ENCODE peak calls at places on chromosome 14, in seven cellular contexts. V, P, J, C, F, I and R are unnamed samples. For H3K4me1, the result is how much of the 10 kb centered on the place peaks cover.

GRCh38 chr14:80959448-80960006 is 4.1 kb downstream of the TSHR start:
- DNase-seq in F (no peak), V (no peak), P (no peak), I (no peak), C (no peak), J (no peak), R (no peak)

GRCh38 chr14:104226421-104227385 is 88.3 kb downstream of the KIF26A start:
- DNase-seq in P (no peak), C (no peak), I (peak), V (no peak), F (no peak), J (no peak), R (no peak)

GRCh38 chr14:56004807-56005579 is 113.2 kb upstream of the PELI2 start:
- DNase-seq in V (peak), F (peak), P (peak), I (no peak), J (peak), C (no peak), R (peak)

GRCh38 chr14:91899213-91899612 is 31.9 kb upstream of the TC2N start:
- DNase-seq in P (peak), J (no peak), I (no peak), V (no peak), F (no peak), C (no peak), R (no peak)

GRCh38 chr14:46018846-46019420 is 632.6 kb downstream of the RPL10L start:
- DNase-seq in I (no peak), P (no peak), C (no peak), V (no peak), F (no peak), J (no peak), R (no peak)

GRCh38 chr14:32934891-32935633 is 3.6 kb upstream of the NPAS3 start:
- DNase-seq in V (no peak), F (peak), I (peak), J (no peak), C (no peak), P (no peak), R (no peak)

GRCh38 chr14:56333361-56334279 is 215.4 kb downstream of the PELI2 start:
- DNase-seq in V (peak), C (no peak), I (no peak), P (no peak), F (no peak), J (peak), R (peak)

GRCh38 chr14:56490379-56490778 is 89.2 kb upstream of the TMEM260 start:
- DNase-seq in I (no peak), P (no peak), F (no peak), V (peak), J (peak), C (no peak), R (peak)

GRCh38 chr14:91417983-91418386 is 365 bp upstream of the CCDC88C start:
- DNase-seq in P (peak), V (peak), J (no peak), F (peak), I (no peak), C (peak), R (peak)

GRCh38 chr14:24307575-24308341 is at the start of gene CIDEB:
- DNase-seq in F (peak), J (peak), I (peak), C (peak), V (peak), P (peak), R (peak)

GRCh38 chr14:63438065-63438757 is 105.0 kb downstream of the PPP2R5E start:
- DNase-seq in C (peak), F (peak), V (peak), P (peak), I (peak), J (peak), R (no peak)

GRCh38 chr14:73771848-73772705 is 57.9 kb upstream of the PNMA1 start:
- DNase-seq in C (peak), F (peak), P (peak), I (no peak), V (peak), J (peak), R (peak)

GRCh38 chr14:75880512-75880911 is 101.3 kb downstream of the TGFB3 start:
- DNase-seq in F (no peak), P (no peak), J (no peak), I (no peak), C (no peak), V (no peak), R (no peak)

GRCh38 chr14:104980601-104981531 is 2.7 kb upstream of the AHNAK2 start:
- DNase-seq in J (no peak), I (peak), C (no peak), F (peak), V (peak), P (no peak), R (no peak)

GRCh38 chr14:90419200-90419599 is 22.4 kb downstream of the CALM1 start:
- DNase-seq in J (peak), C (peak), I (peak), P (peak), V (peak), F (peak), R (no peak)

GRCh38 chr14:105335735-105336476 is 21.4 kb downstream of the PACS2 start:
- DNase-seq in P (no peak), I (no peak), C (no peak), V (no peak), F (no peak), J (no peak), R (no peak)

GRCh38 chr14:90893510-90893909 is 77.3 kb upstream of the TTC7B start:
- DNase-seq in F (no peak), I (no peak), V (no peak), P (no peak), C (no peak), J (no peak), R (no peak)

GRCh38 chr14:85587152-85587697 is 57.3 kb downstream of the FLRT2 start:
- DNase-seq in C (no peak), V (no peak), F (no peak), P (no peak), J (peak), I (no peak), R (peak)

GRCh38 chr14:78709795-78710569 is 539.8 kb downstream of the NRXN3 start:
- DNase-seq in F (no peak), I (no peak), P (no peak), C (no peak), V (no peak), J (no peak), R (no peak)

GRCh38 chr14:19878029-19878642 is 3.2 kb downstream of the OR4K2 start:
- DNase-seq in J (no peak), P (no peak), F (no peak), V (no peak), C (no peak), I (no peak), R (no peak)

GRCh38 chr14:104109121-104109541 is 23.6 kb downstream of the ASPG start:
- DNase-seq in F (no peak), C (peak), P (peak), I (no peak), J (no peak), V (no peak), R (no peak)

GRCh38 chr14:45089813-45090212 is 5.9 kb downstream of the PRPF39 start:
- DNase-seq in J (peak), I (no peak), C (no peak), P (no peak), F (no peak), V (no peak), R (no peak)

GRCh38 chr14:28975084-28975483 is 208.5 kb downstream of the FOXG1 start:
- DNase-seq in C (no peak), I (no peak), J (no peak), V (no peak), F (no peak), P (no peak), R (no peak)

GRCh38 chr14:61581340-61581739 is 114.0 kb upstream of the HIF1A start:
- DNase-seq in V (no peak), J (no peak), I (no peak), C (no peak), P (no peak), F (no peak), R (no peak)

GRCh38 chr14:99687284-99688209 is 3.4 kb downstream of the CYP46A1 start:
- DNase-seq in F (peak), P (no peak), J (no peak), V (no peak), C (no peak), I (peak), R (peak)

GRCh38 chr14:32623300-32624093 is 294.4 kb downstream of the AKAP6 start:
- DNase-seq in J (peak), C (no peak), V (no peak), F (no peak), P (no peak), I (no peak), R (peak)

GRCh38 chr14:66284346-66284745 is 201.8 kb upstream of the CCDC196 start:
- DNase-seq in P (no peak), J (peak), C (no peak), F (no peak), I (no peak), V (peak), R (no peak)

DNA sequence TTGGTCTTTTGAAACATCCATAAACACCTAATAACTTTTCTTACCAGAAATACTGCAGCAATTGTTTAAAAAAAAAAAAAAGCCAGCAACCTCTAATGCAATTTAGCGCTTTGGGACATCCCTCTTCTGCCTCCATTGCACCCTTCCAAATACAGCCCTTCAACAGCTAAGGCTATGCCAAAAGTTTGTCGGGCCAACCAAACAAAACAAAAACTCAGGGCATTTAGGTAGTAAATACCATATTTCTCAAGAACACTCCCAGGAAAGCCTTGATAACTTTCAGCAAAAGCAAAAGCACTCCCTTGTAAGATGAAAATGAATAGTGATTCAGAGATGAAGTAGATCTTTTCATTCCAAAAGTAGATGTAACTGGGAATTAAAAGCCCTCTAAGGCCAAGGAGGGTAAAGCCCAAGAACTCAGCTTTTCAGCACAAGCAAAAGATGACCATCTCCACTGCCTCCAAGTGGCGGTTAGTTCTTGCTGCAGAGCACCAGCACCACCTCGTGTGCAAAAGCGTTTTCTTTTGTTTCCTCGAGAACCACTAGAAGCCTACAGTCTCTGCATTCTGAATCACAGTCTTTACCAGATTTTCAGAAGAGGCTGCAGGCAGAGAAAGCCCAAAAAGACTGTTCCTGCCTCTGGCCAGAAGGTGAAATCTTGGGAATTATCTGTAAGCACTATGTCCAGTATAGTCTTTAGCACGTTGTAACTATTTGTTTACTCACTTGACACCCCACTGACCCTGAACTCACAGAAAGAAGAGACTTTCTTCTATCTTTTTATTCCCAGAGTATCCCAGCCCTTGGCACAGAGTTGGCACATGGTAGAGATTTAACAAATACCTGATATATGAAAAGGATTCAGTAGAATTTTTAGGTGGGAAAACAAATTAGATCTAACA is 53.1 kb downstream of the SIX6 start:
- DNase-seq in P (peak), F (peak), C (peak), I (peak), J (peak), V (peak), R (peak)
- H3K4me1 ChIP-seq in P (under half), F (under half), C (under half), I (under half), J (under half), V (under half), R (under half)

GRCh38 chr14:54646576-54647130 is 79.7 kb downstream of the SAMD4A start:
- DNase-seq in C (no peak), I (no peak), F (no peak), V (no peak), J (no peak), P (no peak), R (no peak)

GRCh38 chr14:54640480-54640879 is 73.6 kb downstream of the SAMD4A start:
- DNase-seq in P (no peak), V (no peak), J (no peak), F (no peak), I (no peak), C (no peak), R (peak)

GRCh38 chr14:54642121-54642520 is 75.2 kb downstream of the SAMD4A start:
- DNase-seq in F (no peak), I (no peak), V (no peak), P (no peak), C (no peak), J (no peak), R (no peak)

GRCh38 chr14:54643696-54644176 is 76.8 kb downstream of the SAMD4A start:
- DNase-seq in C (no peak), J (no peak), V (no peak), F (no peak), I (no peak), P (no peak), R (no peak)

GRCh38 chr14:54642950-54643695 is 76.2 kb downstream of the SAMD4A start:
- DNase-seq in C (no peak), F (no peak), V (no peak), P (no peak), J (peak), I (no peak), R (peak)
- H3K4me1 ChIP-seq in C (under half), F (under half), V (under half), P (under half), J (under half), I (half or more), R (under half)

DNA sequence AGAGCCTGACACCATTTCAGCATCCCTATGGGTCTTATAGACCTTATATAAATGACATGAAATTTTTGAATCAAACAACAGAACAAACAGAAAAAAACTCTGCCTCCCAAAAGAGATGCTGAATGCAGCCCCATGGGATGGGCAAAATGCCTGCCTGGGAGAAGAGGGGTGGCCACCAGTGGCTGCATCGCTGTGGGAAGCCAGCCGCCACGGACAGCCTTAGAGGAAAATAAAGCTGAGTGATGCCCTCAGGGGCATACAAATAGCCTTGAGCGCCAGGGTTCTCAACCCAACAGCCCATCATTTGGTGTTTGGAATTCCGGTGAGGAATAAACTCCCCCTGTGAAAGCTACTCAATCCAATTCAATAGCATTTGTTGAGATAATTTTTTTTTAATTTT is 22.9 kb downstream of the SYNE3 start:
- DNase-seq in I (no peak), V (no peak), J (no peak), F (no peak), C (no peak), P (no peak), R (no peak)
- H3K4me1 ChIP-seq in I (under half), V (under half), J (under half), F (under half), C (under half), P (under half), R (under half)

DNA sequence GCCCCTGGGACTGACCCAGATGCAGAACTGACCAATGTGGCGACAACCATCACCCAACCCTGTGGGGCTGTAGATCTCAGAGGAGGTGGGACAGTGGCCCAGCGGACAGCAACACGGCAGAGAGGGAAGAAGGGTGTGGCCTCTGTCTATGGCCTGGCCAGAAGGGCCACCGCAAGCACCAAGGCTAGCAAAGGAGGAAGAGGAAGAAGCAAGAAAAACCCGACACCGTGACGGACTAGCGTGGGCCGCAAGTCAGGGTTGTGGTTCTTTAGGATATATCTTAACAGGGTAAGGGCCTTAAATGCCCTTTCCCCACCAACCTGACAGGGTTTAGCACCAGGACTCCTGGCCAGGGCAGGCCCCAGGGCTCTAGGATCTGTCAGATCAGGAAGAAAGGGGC is 71.1 kb downstream of the ITPK1 start:
- DNase-seq in I (no peak), V (no peak), P (no peak), J (no peak), F (no peak), C (no peak), R (no peak)
- H3K4me1 ChIP-seq in I (half or more), V (half or more), P (half or more), J (under half), F (under half), C (under half), R (half or more)

GRCh38 chr14:50772361-50772760 is 58.6 kb downstream of the NIN start:
- DNase-seq in F (no peak), V (no peak), I (no peak), P (no peak), J (peak), C (no peak), R (no peak)
- H3K4me1 ChIP-seq in F (under half), V (under half), I (under half), P (under half), J (under half), C (under half), R (under half)